ENCODE peak calls at places on chromosomes 13 and 19, in four cellular contexts. S, X, M and L are unnamed samples.

GRCh38 chr13:69565334-69565733 is 542.3 kb upstream of the ATXN8OS start:
- DNase-seq in M (no peak), S (no peak), X (no peak), L (no peak)

GRCh38 chr13:90168953-90169352 is 1178.5 kb upstream of the MIR17HG start:
- DNase-seq in S (no peak), M (no peak), X (no peak), L (no peak)

GRCh38 chr19:4025317-4025716 is 17.8 kb downstream of the PIAS4 start:
- DNase-seq in M (no peak), X (no peak), S (no peak), L (no peak)

GRCh38 chr19:6728346-6728745 is 7.9 kb upstream of the C3 start:
- DNase-seq in M (no peak), S (no peak), X (no peak), L (no peak)

GRCh38 chr19:32230441-32230840 is 115.0 kb upstream of the ZNF507 start:
- DNase-seq in S (no peak), M (no peak), X (no peak), L (no peak)

GRCh38 chr13:30047154-30047874 is 196.9 kb upstream of the UBL3 start:
- DNase-seq in S (no peak), X (no peak), M (no peak), L (no peak)

GRCh38 chr19:43078311-43078710 is 4.2 kb downstream of the PSG2 start:
- DNase-seq in S (no peak), M (no peak), X (no peak), L (no peak)

GRCh38 chr13:110624766-110625756 is 9.7 kb downstream of the NAXD start:
- DNase-seq in S (no peak), M (peak; percentile 18), X (peak; percentile 74), L (no peak)

GRCh38 chr13:47188802-47189201 is 291.9 kb upstream of the HTR2A start:
- DNase-seq in S (no peak), M (no peak), X (no peak), L (no peak)

GRCh38 chr13:69524459-69525155 is 583.0 kb upstream of the ATXN8OS start:
- DNase-seq in S (no peak), M (no peak), X (no peak), L (no peak)

GRCh38 chr19:44476559-44477408 is 23.5 kb downstream of the ZNF180 start:
- DNase-seq in X (no peak), M (no peak), S (no peak), L (no peak)

GRCh38 chr13:109869312-109870237 is 83.2 kb upstream of the IRS2 start:
- DNase-seq in M (peak; percentile 87), S (no peak), X (peak; percentile 91), L (peak; percentile 74)